ENCODE peak calls at places on chromosomes 5 and 9, in four cellular contexts. One of them, this sample, is unnamed.

GRCh38 chr9:42388146-42388690 is 204.8 kb downstream of the SPATA31A6 start:
- DNase-seq in endodermal cell: peak
- DNase-seq in fibroblast of pulmonary artery: no peak
- DNase-seq in suprapubic skin: no peak
- DNase-seq in this sample: no peak

GRCh38 chr9:90815183-90815943 is 13.7 kb downstream of the SYK start:
- DNase-seq in endodermal cell: no peak
- DNase-seq in fibroblast of pulmonary artery: no peak
- DNase-seq in suprapubic skin: no peak
- DNase-seq in this sample: no peak

GRCh38 chr5:93717162-93717561 is 24.2 kb downstream of the POU5F2 start:
- DNase-seq in endodermal cell: no peak
- DNase-seq in fibroblast of pulmonary artery: peak
- DNase-seq in suprapubic skin: no peak
- DNase-seq in this sample: no peak

GRCh38 chr9:136629879-136630661 is 32.6 kb upstream of the EGFL7 start:
- DNase-seq in endodermal cell: peak
- DNase-seq in fibroblast of pulmonary artery: peak
- DNase-seq in suprapubic skin: no peak
- DNase-seq in this sample: peak

GRCh38 chr9:6829027-6829426 is 71.3 kb downstream of the KDM4C start:
- DNase-seq in endodermal cell: no peak
- DNase-seq in fibroblast of pulmonary artery: peak
- DNase-seq in suprapubic skin: no peak
- DNase-seq in this sample: no peak

GRCh38 chr9:6229604-6230003 is 14.0 kb downstream of the IL33 start:
- DNase-seq in endodermal cell: no peak
- DNase-seq in fibroblast of pulmonary artery: peak
- DNase-seq in suprapubic skin: no peak
- DNase-seq in this sample: no peak

GRCh38 chr9:98738741-98739140 is 30.0 kb upstream of the GABBR2 start:
- DNase-seq in endodermal cell: peak
- DNase-seq in fibroblast of pulmonary artery: no peak
- DNase-seq in suprapubic skin: no peak
- DNase-seq in this sample: no peak

GRCh38 chr5:119338326-119338957 is 17.4 kb upstream of the TNFAIP8 start:
- DNase-seq in endodermal cell: no peak
- DNase-seq in fibroblast of pulmonary artery: no peak
- DNase-seq in suprapubic skin: no peak
- DNase-seq in this sample: no peak

GRCh38 chr5:140044041-140044440 is 942 bp upstream of the NRG2 start:
- DNase-seq in endodermal cell: no peak
- DNase-seq in fibroblast of pulmonary artery: no peak
- DNase-seq in suprapubic skin: no peak
- DNase-seq in this sample: no peak

GRCh38 chr9:114153761-114154596 is 1.4 kb upstream of the COL27A1 start:
- DNase-seq in endodermal cell: peak
- DNase-seq in fibroblast of pulmonary artery: no peak
- DNase-seq in suprapubic skin: no peak
- DNase-seq in this sample: peak

GRCh38 chr5:88660947-88661869 is 221.8 kb downstream of the MEF2C start:
- DNase-seq in endodermal cell: peak
- DNase-seq in fibroblast of pulmonary artery: peak
- DNase-seq in suprapubic skin: no peak
- DNase-seq in this sample: peak

GRCh38 chr5:33074548-33074947 is 363.4 kb downstream of the NPR3 start:
- DNase-seq in endodermal cell: no peak
- DNase-seq in fibroblast of pulmonary artery: peak
- DNase-seq in suprapubic skin: no peak
- DNase-seq in this sample: no peak

GRCh38 chr9:98045234-98046160 is 11.0 kb upstream of the NANS start:
- DNase-seq in endodermal cell: no peak
- DNase-seq in fibroblast of pulmonary artery: no peak
- DNase-seq in suprapubic skin: no peak
- DNase-seq in this sample: no peak

GRCh38 chr5:135891804-135892203 is 3.8 kb downstream of the IL9 start:
- DNase-seq in endodermal cell: peak
- DNase-seq in fibroblast of pulmonary artery: no peak
- DNase-seq in suprapubic skin: peak
- DNase-seq in this sample: peak

GRCh38 chr5:152560508-152561137 is 155.5 kb upstream of the NMUR2 start:
- DNase-seq in endodermal cell: peak
- DNase-seq in fibroblast of pulmonary artery: peak
- DNase-seq in suprapubic skin: no peak
- DNase-seq in this sample: peak

GRCh38 chr9:113233146-113233545 is 11.8 kb downstream of the SLC31A1 start:
- DNase-seq in endodermal cell: no peak
- DNase-seq in fibroblast of pulmonary artery: peak
- DNase-seq in suprapubic skin: no peak
- DNase-seq in this sample: no peak

DNA sequence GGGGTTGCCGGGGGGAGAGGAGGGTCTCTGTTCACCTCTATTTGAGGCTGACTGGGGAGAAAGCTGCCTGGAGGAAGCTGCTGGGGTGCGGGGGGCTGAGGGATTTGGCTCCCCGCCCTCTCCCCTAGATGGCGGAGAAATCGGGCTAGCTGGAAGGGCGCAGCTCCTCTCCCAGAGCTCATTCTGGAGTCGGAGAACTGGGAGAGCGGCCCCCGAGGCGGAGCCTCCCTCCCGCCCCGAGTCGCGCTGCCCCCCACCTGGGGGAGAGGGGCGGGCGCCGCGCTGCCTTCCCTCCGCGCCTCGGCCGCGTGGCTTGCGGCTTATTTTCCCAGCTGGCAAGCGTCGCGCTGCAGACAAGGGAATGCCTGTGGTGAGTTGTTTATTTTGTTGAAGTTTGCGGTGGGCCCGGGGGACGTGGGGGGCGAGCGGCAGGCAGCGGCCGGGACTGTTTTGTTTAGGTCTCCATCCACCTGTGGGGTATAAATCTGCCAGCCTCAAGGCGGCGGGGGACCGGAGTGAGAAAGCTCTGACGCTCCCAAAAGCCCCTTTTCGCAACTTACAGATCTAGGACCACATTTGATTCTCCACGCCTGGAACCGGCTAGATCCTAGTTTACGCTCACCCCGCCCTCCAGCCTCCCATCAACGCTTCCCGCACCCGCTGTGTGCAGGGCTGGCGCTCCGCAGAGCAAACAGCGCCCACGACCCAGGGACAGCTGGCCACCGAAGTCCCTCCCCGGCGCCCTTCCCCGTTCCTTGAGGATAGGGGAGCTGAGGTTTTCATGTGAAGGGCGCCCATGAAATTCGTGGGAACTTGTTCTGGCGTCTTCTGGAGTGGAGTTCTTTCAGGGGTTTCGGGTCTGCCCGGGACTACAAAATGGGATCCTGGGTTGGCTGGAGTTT is 4.0 kb upstream of the RGMB start:
- DNase-seq in endodermal cell: peak
- DNase-seq in fibroblast of pulmonary artery: peak
- DNase-seq in suprapubic skin: no peak
- DNase-seq in this sample: peak
- TF ChIP-seq CTCF in endodermal cell: peak
- TF ChIP-seq CTCF in fibroblast of pulmonary artery: no peak
- TF ChIP-seq CTCF in suprapubic skin: no peak
- TF ChIP-seq CTCF in this sample: peak

DNA sequence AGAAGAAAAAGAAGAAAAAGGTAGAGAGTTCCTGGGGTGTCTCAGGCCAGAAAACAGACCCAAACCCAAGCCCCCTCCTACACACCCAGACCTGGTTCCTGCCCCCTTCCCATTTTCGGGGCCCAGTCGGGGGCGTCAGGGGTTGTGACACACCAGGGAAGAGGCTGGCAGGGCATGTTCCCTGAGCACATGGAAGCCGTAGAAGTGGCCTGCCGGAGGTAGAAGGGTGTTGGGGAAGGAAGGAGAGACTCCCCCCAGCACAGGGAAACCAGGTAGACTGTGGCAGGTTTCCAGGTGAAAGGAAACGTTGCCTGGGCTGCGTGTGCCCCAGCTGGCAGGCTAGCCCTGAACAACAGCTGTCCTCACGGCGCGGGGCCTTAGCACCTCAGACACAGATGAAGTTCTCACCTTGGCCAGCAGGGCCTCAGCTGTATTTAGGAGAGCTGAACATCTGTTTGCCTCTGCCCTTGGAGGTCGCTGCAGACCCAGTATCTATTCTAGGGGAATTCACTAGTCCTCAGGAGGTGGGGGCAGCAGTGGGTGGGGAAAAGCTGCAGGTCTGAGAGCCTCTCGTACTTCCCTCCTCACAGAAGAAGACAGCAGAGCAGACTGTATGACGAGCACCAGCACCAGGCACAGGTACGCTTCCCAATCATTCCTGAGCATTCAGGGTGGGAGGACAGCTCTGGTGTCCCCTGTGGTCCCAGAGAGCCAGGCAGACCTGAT is 14.1 kb downstream of the CD74 start:
- DNase-seq in endodermal cell: peak
- DNase-seq in fibroblast of pulmonary artery: no peak
- DNase-seq in suprapubic skin: no peak
- DNase-seq in this sample: no peak
- TF ChIP-seq CTCF in endodermal cell: peak
- TF ChIP-seq CTCF in fibroblast of pulmonary artery: peak
- TF ChIP-seq CTCF in suprapubic skin: no peak
- TF ChIP-seq CTCF in this sample: peak

DNA sequence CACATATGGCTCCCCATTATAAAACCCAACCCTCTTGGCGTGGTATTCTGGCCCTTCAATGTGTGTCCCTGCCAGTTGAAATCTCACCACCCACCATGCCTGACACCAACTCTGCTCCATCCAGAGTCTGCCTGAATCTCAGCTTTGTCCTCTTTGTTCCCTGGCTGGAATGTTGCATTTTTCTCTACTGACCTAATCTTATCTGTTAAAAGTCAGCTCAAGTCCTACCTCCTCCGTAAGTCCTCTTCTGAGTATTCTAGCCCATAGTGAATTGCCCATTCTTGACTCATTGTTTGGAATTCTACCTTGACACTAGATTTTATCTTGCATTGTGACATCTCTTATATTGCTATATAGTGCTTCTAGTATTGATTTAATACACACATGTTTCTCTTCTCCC is 207.1 kb upstream of the VLDLR start:
- DNase-seq in endodermal cell: no peak
- DNase-seq in fibroblast of pulmonary artery: peak
- DNase-seq in suprapubic skin: no peak
- DNase-seq in this sample: no peak
- TF ChIP-seq CTCF in endodermal cell: no peak
- TF ChIP-seq CTCF in fibroblast of pulmonary artery: no peak
- TF ChIP-seq CTCF in suprapubic skin: no peak
- TF ChIP-seq CTCF in this sample: no peak

DNA sequence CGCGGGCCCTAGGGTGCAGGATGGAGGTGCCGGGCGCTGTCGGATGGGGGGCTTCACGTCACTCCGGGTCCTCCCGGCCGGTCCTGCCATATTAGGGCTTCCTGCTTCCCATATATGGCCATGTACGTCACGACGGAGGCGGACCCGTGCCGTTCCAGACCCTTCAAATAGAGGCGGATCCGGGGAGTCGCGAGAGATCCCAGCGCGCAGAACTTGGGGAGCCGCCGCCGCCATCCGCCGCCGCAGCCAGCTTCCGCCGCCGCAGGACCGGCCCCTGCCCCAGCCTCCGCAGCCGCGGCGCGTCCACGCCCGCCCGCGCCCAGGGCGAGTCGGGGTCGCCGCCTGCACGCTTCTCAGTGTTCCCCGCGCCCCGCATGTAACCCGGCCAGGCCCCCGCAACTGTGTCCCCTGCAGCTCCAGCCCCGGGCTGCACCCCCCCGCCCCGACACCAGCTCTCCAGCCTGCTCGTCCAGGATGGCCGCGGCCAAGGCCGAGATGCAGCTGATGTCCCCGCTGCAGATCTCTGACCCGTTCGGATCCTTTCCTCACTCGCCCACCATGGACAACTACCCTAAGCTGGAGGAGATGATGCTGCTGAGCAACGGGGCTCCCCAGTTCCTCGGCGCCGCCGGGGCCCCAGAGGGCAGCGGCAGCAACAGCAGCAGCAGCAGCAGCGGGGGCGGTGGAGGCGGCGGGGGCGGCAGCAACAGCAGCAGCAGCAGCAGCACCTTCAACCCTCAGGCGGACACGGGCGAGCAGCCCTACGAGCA is at the start of gene EGR1:
- DNase-seq in endodermal cell: peak
- DNase-seq in fibroblast of pulmonary artery: peak
- DNase-seq in suprapubic skin: peak
- DNase-seq in this sample: peak
- TF ChIP-seq CTCF in endodermal cell: peak
- TF ChIP-seq CTCF in fibroblast of pulmonary artery: no peak
- TF ChIP-seq CTCF in suprapubic skin: no peak
- TF ChIP-seq CTCF in this sample: no peak

GRCh38 chr5:150589791-150590601 is 50.5 kb upstream of the SYNPO start:
- DNase-seq in endodermal cell: peak
- DNase-seq in fibroblast of pulmonary artery: peak
- DNase-seq in suprapubic skin: no peak
- DNase-seq in this sample: peak
- TF ChIP-seq CTCF in endodermal cell: peak
- TF ChIP-seq CTCF in fibroblast of pulmonary artery: peak
- TF ChIP-seq CTCF in suprapubic skin: peak
- TF ChIP-seq CTCF in this sample: peak

GRCh38 chr9:78130853-78131252 is 99.2 kb upstream of the GNAQ start:
- DNase-seq in endodermal cell: no peak
- DNase-seq in fibroblast of pulmonary artery: no peak
- DNase-seq in suprapubic skin: no peak
- DNase-seq in this sample: no peak

GRCh38 chr9:78127271-78128225 is 95.9 kb upstream of the GNAQ start:
- DNase-seq in endodermal cell: no peak
- DNase-seq in fibroblast of pulmonary artery: no peak
- DNase-seq in suprapubic skin: no peak
- DNase-seq in this sample: no peak

GRCh38 chr9:78131969-78132687 is 100.5 kb upstream of the GNAQ start:
- DNase-seq in endodermal cell: no peak
- DNase-seq in fibroblast of pulmonary artery: peak
- DNase-seq in suprapubic skin: no peak
- DNase-seq in this sample: no peak

GRCh38 chr9:78132688-78133033 is 101.0 kb upstream of the GNAQ start:
- DNase-seq in endodermal cell: no peak
- DNase-seq in fibroblast of pulmonary artery: no peak
- DNase-seq in suprapubic skin: no peak
- DNase-seq in this sample: no peak

DNA sequence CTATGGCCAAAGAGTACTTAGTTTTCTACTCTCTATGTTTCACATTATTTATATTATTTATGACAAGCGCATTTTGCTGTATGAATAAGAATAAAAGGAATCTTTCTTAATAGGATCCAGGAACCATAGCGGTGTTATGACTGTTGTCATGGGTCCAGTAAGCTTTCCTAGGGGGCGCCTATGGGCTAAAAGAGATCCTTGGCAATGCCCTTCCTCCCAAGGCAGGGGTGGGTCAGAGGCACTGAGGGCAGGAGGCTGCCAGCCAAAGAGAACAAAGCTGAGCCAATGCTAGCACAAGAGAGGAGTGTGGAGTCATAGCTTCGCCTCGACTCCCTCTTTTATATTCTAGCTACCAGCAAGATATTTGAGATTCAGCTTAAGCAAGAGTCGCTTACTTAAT is 98.4 kb upstream of the GNAQ start:
- DNase-seq in endodermal cell: peak
- DNase-seq in fibroblast of pulmonary artery: peak
- DNase-seq in suprapubic skin: no peak
- DNase-seq in this sample: no peak
- TF ChIP-seq CTCF in endodermal cell: peak
- TF ChIP-seq CTCF in fibroblast of pulmonary artery: peak
- TF ChIP-seq CTCF in suprapubic skin: no peak
- TF ChIP-seq CTCF in this sample: no peak

This sample was measured in nephron progenitor cell.